ENCODE peak calls at places on chromosomes 2 and 18, in seven cellular contexts. Q, G, W, U, R, K and C are unnamed samples.

GRCh38 chr18:2518473-2518872 is 52.8 kb downstream of the METTL4 start:
- DNase-seq in Q (no peak), G (no peak), W (no peak), U (no peak), R (no peak), K (no peak), C (no peak)

GRCh38 chr2:98518106-98518505 is 73.4 kb downstream of the INPP4A start:
- DNase-seq in Q (peak), G (no peak), W (peak), U (peak), R (no peak), K (no peak), C (no peak)

GRCh38 chr2:85706063-85706462 is 11.9 kb downstream of the GNLY start:
- DNase-seq in Q (no peak), G (no peak), W (no peak), U (no peak), R (no peak), K (no peak), C (no peak)

GRCh38 chr2:88038263-88039105 is 17.1 kb downstream of the KRCC1 start:
- DNase-seq in Q (no peak), G (peak), W (no peak), U (no peak), R (no peak), K (peak), C (no peak)

GRCh38 chr2:175823291-175824073 is 178.6 kb downstream of the LNPK start:
- DNase-seq in Q (no peak), G (no peak), W (no peak), U (no peak), R (no peak), K (no peak), C (no peak)

GRCh38 chr18:56900195-56901094 is 246.4 kb upstream of the BOD1L2 start:
- DNase-seq in Q (no peak), G (no peak), W (no peak), U (no peak), R (no peak), K (no peak), C (no peak)

GRCh38 chr2:226544581-226545210 is 254.9 kb downstream of the IRS1 start:
- DNase-seq in Q (no peak), G (peak), W (no peak), U (no peak), R (no peak), K (no peak), C (no peak)

GRCh38 chr2:43520919-43521318 is 74.9 kb downstream of the THADA start:
- DNase-seq in Q (no peak), G (no peak), W (no peak), U (no peak), R (no peak), K (no peak), C (no peak)

GRCh38 chr2:109170645-109171044 is 41.6 kb downstream of the SH3RF3 start:
- DNase-seq in Q (no peak), G (no peak), W (no peak), U (no peak), R (no peak), K (no peak), C (no peak)

GRCh38 chr2:11307764-11308415 is 36.5 kb downstream of the ROCK2 start:
- DNase-seq in Q (no peak), G (no peak), W (no peak), U (no peak), R (no peak), K (no peak), C (no peak)

GRCh38 chr18:32389868-32390267 is 80.8 kb downstream of the GAREM1 start:
- DNase-seq in Q (no peak), G (no peak), W (no peak), U (no peak), R (peak), K (no peak), C (no peak)

GRCh38 chr2:203740741-203741363 is 34.4 kb downstream of the CD28 start:
- DNase-seq in Q (no peak), G (peak), W (peak), U (no peak), R (no peak), K (peak), C (no peak)

GRCh38 chr2:201264472-201265173 is 4.3 kb downstream of the CASP8 start:
- DNase-seq in Q (no peak), G (no peak), W (no peak), U (no peak), R (no peak), K (peak), C (no peak)

GRCh38 chr2:23673830-23674679 is 252.9 kb downstream of the ATAD2B start:
- DNase-seq in Q (peak), G (no peak), W (no peak), U (no peak), R (no peak), K (no peak), C (no peak)

GRCh38 chr2:144583362-144583692 is 63.4 kb upstream of the ZEB2 start:
- DNase-seq in Q (no peak), G (no peak), W (no peak), U (no peak), R (no peak), K (no peak), C (no peak)

GRCh38 chr18:6327895-6328623 is 86.7 kb downstream of the L3MBTL4 start:
- DNase-seq in Q (no peak), G (no peak), W (no peak), U (no peak), R (no peak), K (no peak), C (no peak)

GRCh38 chr2:222673883-222674282 is 2.4 kb downstream of the MOGAT1 start:
- DNase-seq in Q (no peak), G (no peak), W (no peak), U (no peak), R (no peak), K (no peak), C (no peak)

GRCh38 chr2:20544093-20544747 is 97.3 kb downstream of the RHOB start:
- DNase-seq in Q (no peak), G (no peak), W (no peak), U (no peak), R (no peak), K (no peak), C (no peak)

GRCh38 chr2:197131558-197131855 is 179.1 kb downstream of the ANKRD44 start:
- DNase-seq in Q (no peak), G (no peak), W (no peak), U (no peak), R (no peak), K (no peak), C (no peak)

GRCh38 chr2:233429175-233429897 is 75.0 kb downstream of the DGKD start:
- DNase-seq in Q (no peak), G (no peak), W (no peak), U (no peak), R (no peak), K (no peak), C (no peak)